ENCODE peak calls at places on chromosome 4, in ten cellular contexts. One of them, this sample, is unnamed.
A peak's percentile ranks its signal among the peaks of the same experiment; 100 is the strongest.

GRCh38 chr4:112082954-112083586 is 62.2 kb upstream of the FAM241A start:
- DNase-seq in suprapubic skin: no peak
- DNase-seq in HL-60: no peak
- DNase-seq in fibroblast of mammary gland: peak; percentile 92
- DNase-seq in tibial artery: no peak
- DNase-seq in astrocyte of the spinal cord: peak; percentile 75
- DNase-seq in GM13977: no peak
- DNase-seq in GM23338: no peak
- DNase-seq in colonic mucosa: peak; percentile 52
- DNase-seq in neural crest cell: no peak
- DNase-seq in this sample: peak; percentile 91

GRCh38 chr4:78951862-78952472 is 12.7 kb upstream of the PAQR3 start:
- DNase-seq in neural crest cell: peak; percentile 44
- DNase-seq in suprapubic skin: no peak
- DNase-seq in colonic mucosa: no peak
- DNase-seq in astrocyte of the spinal cord: peak; percentile 43
- DNase-seq in HL-60: peak; percentile 51
- DNase-seq in fibroblast of mammary gland: peak; percentile 60
- DNase-seq in GM13977: peak; percentile 17
- DNase-seq in GM23338: peak; percentile 60
- DNase-seq in tibial artery: no peak
- DNase-seq in this sample: peak; percentile 65

GRCh38 chr4:89788243-89789072 is 48.5 kb downstream of the SNCA start:
- DNase-seq in astrocyte of the spinal cord: peak; percentile 24
- DNase-seq in GM23338: no peak
- DNase-seq in GM13977: no peak
- DNase-seq in colonic mucosa: no peak
- DNase-seq in fibroblast of mammary gland: peak; percentile 22
- DNase-seq in neural crest cell: no peak
- DNase-seq in tibial artery: peak; percentile 30
- DNase-seq in HL-60: no peak
- DNase-seq in suprapubic skin: no peak
- DNase-seq in this sample: peak; percentile 95

GRCh38 chr4:18319456-18319855 is 297.9 kb upstream of the LCORL start:
- DNase-seq in GM23338: no peak
- DNase-seq in neural crest cell: no peak
- DNase-seq in fibroblast of mammary gland: no peak
- DNase-seq in GM13977: no peak
- DNase-seq in colonic mucosa: no peak
- DNase-seq in HL-60: no peak
- DNase-seq in suprapubic skin: no peak
- DNase-seq in astrocyte of the spinal cord: peak; percentile 0
- DNase-seq in tibial artery: no peak
- DNase-seq in this sample: no peak

GRCh38 chr4:147488551-147488950 is 7.7 kb downstream of the EDNRA start:
- DNase-seq in astrocyte of the spinal cord: no peak
- DNase-seq in neural crest cell: no peak
- DNase-seq in GM23338: no peak
- DNase-seq in fibroblast of mammary gland: peak; percentile 42
- DNase-seq in HL-60: no peak
- DNase-seq in GM13977: no peak
- DNase-seq in colonic mucosa: no peak
- DNase-seq in tibial artery: no peak
- DNase-seq in suprapubic skin: no peak
- DNase-seq in this sample: no peak

GRCh38 chr4:48103483-48104139 is 30.4 kb downstream of the TXK start:
- DNase-seq in GM23338: no peak
- DNase-seq in colonic mucosa: no peak
- DNase-seq in suprapubic skin: no peak
- DNase-seq in tibial artery: no peak
- DNase-seq in GM13977: peak; percentile 20
- DNase-seq in fibroblast of mammary gland: no peak
- DNase-seq in neural crest cell: no peak
- DNase-seq in astrocyte of the spinal cord: no peak
- DNase-seq in HL-60: no peak
- DNase-seq in this sample: no peak

GRCh38 chr4:2087170-2087569 is 28.0 kb downstream of the NAT8L start:
- DNase-seq in GM13977: no peak
- DNase-seq in GM23338: peak; percentile 43
- DNase-seq in suprapubic skin: no peak
- DNase-seq in HL-60: no peak
- DNase-seq in astrocyte of the spinal cord: no peak
- DNase-seq in neural crest cell: no peak
- DNase-seq in tibial artery: no peak
- DNase-seq in colonic mucosa: no peak
- DNase-seq in fibroblast of mammary gland: peak; percentile 5
- DNase-seq in this sample: peak; percentile 6

GRCh38 chr4:58807843-58808605 is 1697.8 kb upstream of the IGFBP7 start:
- DNase-seq in GM13977: no peak
- DNase-seq in astrocyte of the spinal cord: no peak
- DNase-seq in neural crest cell: no peak
- DNase-seq in GM23338: no peak
- DNase-seq in colonic mucosa: no peak
- DNase-seq in suprapubic skin: no peak
- DNase-seq in tibial artery: no peak
- DNase-seq in HL-60: no peak
- DNase-seq in fibroblast of mammary gland: no peak
- DNase-seq in this sample: no peak

GRCh38 chr4:102217345-102217744 is 127.9 kb downstream of the SLC39A8 start:
- DNase-seq in suprapubic skin: no peak
- DNase-seq in HL-60: no peak
- DNase-seq in colonic mucosa: no peak
- DNase-seq in tibial artery: no peak
- DNase-seq in GM23338: no peak
- DNase-seq in astrocyte of the spinal cord: no peak
- DNase-seq in GM13977: no peak
- DNase-seq in fibroblast of mammary gland: no peak
- DNase-seq in neural crest cell: no peak
- DNase-seq in this sample: no peak

GRCh38 chr4:8858925-8859210 is 12.8 kb downstream of the HMX1 start:
- DNase-seq in fibroblast of mammary gland: no peak
- DNase-seq in HL-60: no peak
- DNase-seq in neural crest cell: no peak
- DNase-seq in tibial artery: no peak
- DNase-seq in GM13977: no peak
- DNase-seq in astrocyte of the spinal cord: no peak
- DNase-seq in colonic mucosa: no peak
- DNase-seq in GM23338: no peak
- DNase-seq in suprapubic skin: no peak
- DNase-seq in this sample: no peak
- TF ChIP-seq CTCF in fibroblast of mammary gland: no peak
- TF ChIP-seq CTCF in HL-60: no peak
- TF ChIP-seq CTCF in neural crest cell: no peak
- TF ChIP-seq CTCF in tibial artery: no peak
- TF ChIP-seq CTCF in GM13977: no peak
- TF ChIP-seq CTCF in astrocyte of the spinal cord: no peak
- TF ChIP-seq CTCF in colonic mucosa: no peak
- TF ChIP-seq CTCF in GM23338: no peak
- TF ChIP-seq CTCF in suprapubic skin: no peak
- TF ChIP-seq CTCF in this sample: no peak

GRCh38 chr4:118005883-118006282 is 28.4 kb upstream of the NDST3 start:
- DNase-seq in colonic mucosa: no peak
- DNase-seq in GM23338: peak; percentile 36
- DNase-seq in neural crest cell: no peak
- DNase-seq in HL-60: no peak
- DNase-seq in GM13977: no peak
- DNase-seq in suprapubic skin: no peak
- DNase-seq in astrocyte of the spinal cord: no peak
- DNase-seq in fibroblast of mammary gland: no peak
- DNase-seq in tibial artery: no peak
- DNase-seq in this sample: no peak
- TF ChIP-seq CTCF in colonic mucosa: no peak
- TF ChIP-seq CTCF in GM23338: peak; percentile 49
- TF ChIP-seq CTCF in neural crest cell: no peak
- TF ChIP-seq CTCF in HL-60: no peak
- TF ChIP-seq CTCF in GM13977: no peak
- TF ChIP-seq CTCF in suprapubic skin: no peak
- TF ChIP-seq CTCF in astrocyte of the spinal cord: no peak
- TF ChIP-seq CTCF in fibroblast of mammary gland: no peak
- TF ChIP-seq CTCF in tibial artery: no peak
- TF ChIP-seq CTCF in this sample: no peak

GRCh38 chr4:119087121-119087520 is 48.5 kb upstream of the MYOZ2 start:
- DNase-seq in fibroblast of mammary gland: peak; percentile 53
- DNase-seq in astrocyte of the spinal cord: peak; percentile 10
- DNase-seq in GM23338: no peak
- DNase-seq in tibial artery: no peak
- DNase-seq in HL-60: no peak
- DNase-seq in colonic mucosa: no peak
- DNase-seq in suprapubic skin: no peak
- DNase-seq in neural crest cell: no peak
- DNase-seq in GM13977: no peak
- DNase-seq in this sample: peak; percentile 45
- TF ChIP-seq CTCF in fibroblast of mammary gland: peak; percentile 51
- TF ChIP-seq CTCF in astrocyte of the spinal cord: peak; percentile 46
- TF ChIP-seq CTCF in GM23338: no peak
- TF ChIP-seq CTCF in tibial artery: no peak
- TF ChIP-seq CTCF in HL-60: no peak
- TF ChIP-seq CTCF in colonic mucosa: no peak
- TF ChIP-seq CTCF in suprapubic skin: peak; percentile 11
- TF ChIP-seq CTCF in neural crest cell: no peak
- TF ChIP-seq CTCF in GM13977: no peak
- TF ChIP-seq CTCF in this sample: peak; percentile 45

GRCh38 chr4:142741995-142742394 is 104.1 kb downstream of the INPP4B start:
- DNase-seq in GM13977: no peak
- DNase-seq in astrocyte of the spinal cord: no peak
- DNase-seq in colonic mucosa: no peak
- DNase-seq in suprapubic skin: no peak
- DNase-seq in tibial artery: no peak
- DNase-seq in HL-60: no peak
- DNase-seq in neural crest cell: no peak
- DNase-seq in GM23338: peak; percentile 29
- DNase-seq in fibroblast of mammary gland: no peak
- DNase-seq in this sample: no peak
- TF ChIP-seq CTCF in GM13977: no peak
- TF ChIP-seq CTCF in astrocyte of the spinal cord: peak; percentile 13
- TF ChIP-seq CTCF in colonic mucosa: no peak
- TF ChIP-seq CTCF in suprapubic skin: no peak
- TF ChIP-seq CTCF in tibial artery: no peak
- TF ChIP-seq CTCF in HL-60: no peak
- TF ChIP-seq CTCF in neural crest cell: no peak
- TF ChIP-seq CTCF in GM23338: peak; percentile 36
- TF ChIP-seq CTCF in fibroblast of mammary gland: peak; percentile 27
- TF ChIP-seq CTCF in this sample: peak; percentile 24

GRCh38 chr4:128068927-128069326 is 7.8 kb downstream of the LARP1B start:
- DNase-seq in astrocyte of the spinal cord: peak; percentile 16
- DNase-seq in tibial artery: no peak
- DNase-seq in GM13977: no peak
- DNase-seq in HL-60: peak; percentile 35
- DNase-seq in GM23338: peak; percentile 78
- DNase-seq in suprapubic skin: no peak
- DNase-seq in colonic mucosa: no peak
- DNase-seq in fibroblast of mammary gland: peak; percentile 43
- DNase-seq in neural crest cell: no peak
- DNase-seq in this sample: peak; percentile 56
- TF ChIP-seq CTCF in astrocyte of the spinal cord: peak; percentile 45
- TF ChIP-seq CTCF in tibial artery: no peak
- TF ChIP-seq CTCF in GM13977: peak; percentile 22
- TF ChIP-seq CTCF in HL-60: no peak
- TF ChIP-seq CTCF in GM23338: peak; percentile 82
- TF ChIP-seq CTCF in suprapubic skin: no peak
- TF ChIP-seq CTCF in colonic mucosa: no peak
- TF ChIP-seq CTCF in fibroblast of mammary gland: peak; percentile 40
- TF ChIP-seq CTCF in neural crest cell: peak; percentile 38
- TF ChIP-seq CTCF in this sample: peak; percentile 51

DNA sequence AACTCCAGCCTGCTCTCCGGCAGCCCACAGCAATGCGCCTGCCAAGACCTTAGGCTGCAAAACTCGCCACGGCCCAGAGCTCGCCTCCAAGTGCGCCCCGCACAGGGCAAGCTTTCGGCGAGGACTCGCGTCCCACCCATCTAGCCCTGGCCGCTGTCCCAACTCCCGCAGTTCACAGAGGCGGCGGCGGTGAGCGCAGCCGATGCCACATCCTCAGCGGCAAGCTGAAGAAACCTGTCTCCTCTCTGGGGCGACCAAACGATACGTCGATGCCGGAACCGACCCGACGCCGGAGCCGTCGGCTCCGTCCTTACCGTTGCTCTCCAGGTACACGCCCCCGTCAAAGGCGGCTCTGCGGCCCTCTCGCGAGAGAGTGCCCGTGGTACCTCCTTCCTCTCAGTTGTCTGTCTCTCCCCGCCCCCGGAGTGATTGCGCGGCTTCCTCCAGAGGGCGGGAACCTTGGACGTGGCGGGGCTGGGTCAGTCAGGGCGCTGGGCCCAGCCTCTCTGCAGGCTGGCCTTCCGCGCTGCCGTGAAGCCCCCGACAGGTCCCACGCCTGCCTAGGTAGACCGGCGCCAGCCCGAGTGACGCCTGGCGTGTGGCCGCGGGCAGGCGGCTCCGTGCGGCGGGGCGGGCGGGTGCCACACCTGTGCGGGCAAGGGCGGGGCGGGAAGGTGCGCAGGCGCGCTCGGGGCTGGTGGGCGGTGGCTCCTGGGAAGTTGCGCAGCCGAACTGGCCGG is 380 bp upstream of the RAB33B start:
- DNase-seq in astrocyte of the spinal cord: peak; percentile 99
- DNase-seq in HL-60: peak; percentile 99
- DNase-seq in suprapubic skin: peak; percentile 99
- DNase-seq in fibroblast of mammary gland: peak; percentile 96
- DNase-seq in colonic mucosa: peak; percentile 98
- DNase-seq in tibial artery: peak; percentile 98
- DNase-seq in GM23338: peak; percentile 98
- DNase-seq in neural crest cell: peak; percentile 89
- DNase-seq in GM13977: peak; percentile 95
- DNase-seq in this sample: peak; percentile 98
- TF ChIP-seq CTCF in astrocyte of the spinal cord: peak; percentile 0
- TF ChIP-seq CTCF in HL-60: no peak
- TF ChIP-seq CTCF in suprapubic skin: no peak
- TF ChIP-seq CTCF in fibroblast of mammary gland: no peak
- TF ChIP-seq CTCF in colonic mucosa: peak; percentile 10
- TF ChIP-seq CTCF in tibial artery: no peak
- TF ChIP-seq CTCF in GM23338: no peak
- TF ChIP-seq CTCF in neural crest cell: peak; percentile 34
- TF ChIP-seq CTCF in GM13977: no peak
- TF ChIP-seq CTCF in this sample: peak; percentile 1

GRCh38 chr4:115945026-115945425 is 831.6 kb upstream of the NDST4 start:
- DNase-seq in tibial artery: no peak
- DNase-seq in GM23338: no peak
- DNase-seq in HL-60: no peak
- DNase-seq in astrocyte of the spinal cord: no peak
- DNase-seq in GM13977: no peak
- DNase-seq in neural crest cell: no peak
- DNase-seq in suprapubic skin: no peak
- DNase-seq in fibroblast of mammary gland: no peak
- DNase-seq in colonic mucosa: no peak
- DNase-seq in this sample: no peak
- TF ChIP-seq CTCF in tibial artery: no peak
- TF ChIP-seq CTCF in GM23338: no peak
- TF ChIP-seq CTCF in HL-60: no peak
- TF ChIP-seq CTCF in astrocyte of the spinal cord: no peak
- TF ChIP-seq CTCF in GM13977: no peak
- TF ChIP-seq CTCF in neural crest cell: no peak
- TF ChIP-seq CTCF in suprapubic skin: no peak
- TF ChIP-seq CTCF in fibroblast of mammary gland: no peak
- TF ChIP-seq CTCF in colonic mucosa: no peak
- TF ChIP-seq CTCF in this sample: no peak

DNA sequence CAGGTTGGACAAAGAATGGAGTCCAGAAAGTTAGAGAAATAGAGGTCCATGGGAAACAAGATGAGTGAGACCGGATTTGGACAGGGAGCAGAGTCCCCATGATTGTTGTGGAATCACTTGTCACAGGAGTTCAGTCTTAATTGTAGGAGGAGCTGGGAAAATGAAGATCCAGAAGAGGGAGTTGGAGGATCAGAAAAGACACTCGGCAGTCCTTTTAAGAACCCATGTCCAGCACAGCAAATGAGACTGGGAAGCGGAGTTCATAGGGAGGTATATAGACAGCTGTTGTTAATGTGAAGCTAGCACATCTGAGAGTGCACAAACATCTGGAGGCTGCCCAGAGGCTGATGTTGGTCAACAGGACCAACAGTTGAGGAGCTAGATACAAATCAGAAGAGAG is 111.4 kb upstream of the RXFP1 start:
- DNase-seq in colonic mucosa: no peak
- DNase-seq in suprapubic skin: no peak
- DNase-seq in GM13977: no peak
- DNase-seq in HL-60: no peak
- DNase-seq in GM23338: peak; percentile 21
- DNase-seq in astrocyte of the spinal cord: no peak
- DNase-seq in tibial artery: no peak
- DNase-seq in neural crest cell: no peak
- DNase-seq in fibroblast of mammary gland: peak; percentile 55
- DNase-seq in this sample: peak; percentile 37
- TF ChIP-seq CTCF in colonic mucosa: no peak
- TF ChIP-seq CTCF in suprapubic skin: no peak
- TF ChIP-seq CTCF in GM13977: no peak
- TF ChIP-seq CTCF in HL-60: no peak
- TF ChIP-seq CTCF in GM23338: peak; percentile 56
- TF ChIP-seq CTCF in astrocyte of the spinal cord: no peak
- TF ChIP-seq CTCF in tibial artery: no peak
- TF ChIP-seq CTCF in neural crest cell: no peak
- TF ChIP-seq CTCF in fibroblast of mammary gland: peak; percentile 29
- TF ChIP-seq CTCF in this sample: no peak

This sample was measured in fibroblast of pulmonary artery.